ENCODE peak calls at places on chromosome 15, in six cellular contexts. N is adrenal gland; D is CD8-positive, alpha-beta T cell; R is astrocyte; M is H9; I is cardiac muscle cell. U is an unnamed sample.

GRCh38 chr15:77866186-77866585 is 211.3 kb downstream of the TBC1D2B start:
- DNase-seq in N (no peak), D (no peak), R (no peak), M (peak; percentile 20), I (no peak), U (no peak)

GRCh38 chr15:101698314-101698713 is 26.0 kb downstream of the TARS3 start:
- DNase-seq in N (no peak), D (no peak), R (no peak), M (no peak), I (no peak), U (no peak)

GRCh38 chr15:99068186-99068585 is 36.7 kb upstream of the SYNM start:
- DNase-seq in N (peak; percentile 33), D (no peak), R (no peak), M (no peak), I (no peak), U (no peak)

GRCh38 chr15:63363292-63363691 is 18.4 kb downstream of the CA12 start:
- DNase-seq in N (no peak), D (no peak), R (no peak), M (no peak), I (no peak), U (no peak)

GRCh38 chr15:27725733-27726132 is 373.4 kb downstream of the OCA2 start:
- DNase-seq in N (no peak), D (no peak), R (no peak), M (no peak), I (no peak), U (no peak)

GRCh38 chr15:60781211-60781713 is 302.3 kb upstream of the ICE2 start:
- DNase-seq in N (no peak), D (no peak), R (no peak), M (no peak), I (no peak), U (no peak)

GRCh38 chr15:84684092-84684491 is 26.1 kb upstream of the NMB start:
- DNase-seq in N (no peak), D (no peak), R (peak; percentile 57), M (no peak), I (peak; percentile 52), U (no peak)

GRCh38 chr15:61146643-61147230 is 82.4 kb downstream of the RORA start:
- DNase-seq in N (no peak), D (no peak), R (no peak), M (no peak), I (no peak), U (no peak)

GRCh38 chr15:53549697-53550315 is 209.7 kb downstream of the WDR72 start:
- DNase-seq in N (no peak), D (no peak), R (no peak), M (no peak), I (no peak), U (no peak)

GRCh38 chr15:38768970-38769369 is 204.4 kb upstream of the RASGRP1 start:
- DNase-seq in N (peak; percentile 54), D (no peak), R (peak; percentile 13), M (peak; percentile 42), I (peak; percentile 64), U (peak; percentile 18)

GRCh38 chr15:49242820-49243219 is 72.8 kb downstream of the GALK2 start:
- DNase-seq in N (no peak), D (no peak), R (peak; percentile 98), M (no peak), I (peak; percentile 89), U (no peak)

GRCh38 chr15:93180656-93181055 is 91.6 kb upstream of the RGMA start:
- DNase-seq in N (no peak), D (no peak), R (no peak), M (peak; percentile 76), I (no peak), U (no peak)

GRCh38 chr15:54579855-54580254 is 601.6 kb downstream of the UNC13C start:
- DNase-seq in N (no peak), D (no peak), R (no peak), M (no peak), I (no peak), U (no peak)

GRCh38 chr15:61921093-61921492 is 139.2 kb downstream of the VPS13C start:
- DNase-seq in N (no peak), D (no peak), R (no peak), M (no peak), I (peak; percentile 10), U (no peak)

GRCh38 chr15:51110171-51110570 is 15.5 kb upstream of the TNFAIP8L3 start:
- DNase-seq in N (no peak), D (no peak), R (no peak), M (no peak), I (no peak), U (no peak)

GRCh38 chr15:24898715-24899278 is 56.0 kb upstream of the SNRPN start:
- DNase-seq in N (no peak), D (no peak), R (no peak), M (peak; percentile 81), I (no peak), U (no peak)

GRCh38 chr15:34793071-34793470 is 2.3 kb downstream of the ACTC1 start:
- DNase-seq in N (no peak), D (no peak), R (no peak), M (no peak), I (no peak), U (no peak)

GRCh38 chr15:61530769-61531168 is 301.7 kb upstream of the RORA start:
- DNase-seq in N (no peak), D (no peak), R (no peak), M (peak; percentile 43), I (peak; percentile 10), U (no peak)

GRCh38 chr15:98226578-98226977 is 266.1 kb downstream of the ARRDC4 start:
- DNase-seq in N (no peak), D (no peak), R (no peak), M (no peak), I (no peak), U (no peak)

DNA sequence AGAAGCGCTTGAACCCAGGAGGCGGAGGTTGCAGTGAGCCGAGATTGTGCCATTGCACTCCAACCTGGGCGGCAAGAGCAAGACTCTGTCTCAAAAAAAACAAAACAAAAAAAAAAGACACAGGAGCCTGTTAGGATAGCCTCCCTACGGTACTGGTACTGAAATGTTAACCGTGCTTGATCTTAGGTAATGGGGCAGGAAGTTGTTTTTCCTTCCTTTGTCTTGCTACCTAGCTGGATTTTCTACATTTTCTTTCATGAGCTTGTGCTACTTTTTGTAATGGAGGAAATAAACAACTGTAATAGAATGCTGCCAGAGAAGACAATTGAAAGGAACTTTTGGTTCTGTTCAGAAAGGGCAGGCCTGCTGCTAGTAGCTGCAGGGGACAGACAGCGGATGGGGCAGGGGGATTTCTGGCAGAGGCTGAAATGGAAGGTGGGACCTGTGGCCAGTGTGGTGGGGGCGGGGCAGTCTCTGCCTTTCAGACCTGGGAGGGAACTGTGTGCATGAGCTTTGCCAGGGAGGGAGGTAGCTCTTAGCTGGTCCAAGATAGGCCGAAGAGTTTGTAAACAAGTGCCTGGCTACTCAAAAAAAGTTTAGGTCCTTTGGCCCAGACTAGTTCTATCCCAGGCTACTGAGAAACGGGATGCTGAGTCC is 49.0 kb upstream of the SEMA4B start:
- DNase-seq in N (no peak), D (no peak), R (no peak), M (peak; percentile 84), I (no peak), U (no peak)
- H3K27ac ChIP-seq in N (no peak overlapping the region), D (no peak overlapping the region), R (no peak overlapping the region), M (no peak overlapping the region), I (no peak overlapping the region), U (no peak overlapping the region)

DNA sequence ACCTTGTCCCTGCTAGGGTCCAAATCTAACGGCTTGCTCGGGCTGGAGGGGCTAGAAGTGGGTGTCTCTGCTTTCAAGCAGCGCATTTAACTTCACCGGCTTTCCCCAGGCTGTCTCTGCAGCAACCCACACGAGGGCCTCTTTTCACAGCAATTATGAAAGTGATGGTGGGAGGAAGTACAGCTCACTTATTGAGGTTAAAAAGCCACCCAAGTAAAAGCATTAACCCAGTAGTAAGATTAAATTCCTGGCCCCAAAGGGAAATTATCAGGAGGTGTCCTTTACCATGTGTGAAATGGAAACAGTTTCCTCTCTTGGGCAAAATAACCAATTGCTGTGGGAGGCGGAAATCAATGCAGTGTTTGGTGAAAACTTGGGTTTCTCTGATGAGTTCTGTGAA is 41.1 kb downstream of the NGRN start:
- DNase-seq in N (peak; percentile 42), D (no peak), R (no peak), M (no peak), I (no peak), U (no peak)
- H3K27ac ChIP-seq in N (no peak overlapping the region), D (no peak overlapping the region), R (no peak overlapping the region), M (no peak overlapping the region), I (no peak overlapping the region), U (no peak overlapping the region)

GRCh38 chr15:95857124-95857757 is 473.3 kb upstream of the NR2F2 start:
- DNase-seq in N (no peak), D (no peak), R (peak; percentile 70), M (no peak), I (no peak), U (no peak)

GRCh38 chr15:95853350-95853749 is 477.1 kb upstream of the NR2F2 start:
- DNase-seq in N (no peak), D (no peak), R (no peak), M (no peak), I (peak; percentile 11), U (no peak)

GRCh38 chr15:95860406-95860805 is 470.1 kb upstream of the NR2F2 start:
- DNase-seq in N (no peak), D (no peak), R (no peak), M (no peak), I (no peak), U (no peak)

GRCh38 chr15:95857758-95858157 is 472.7 kb upstream of the NR2F2 start:
- DNase-seq in N (no peak), D (no peak), R (no peak), M (no peak), I (no peak), U (no peak)
- H3K27ac ChIP-seq in N (no peak overlapping the region), D (no peak overlapping the region), R (no peak overlapping the region), M (no peak overlapping the region), I (no peak overlapping the region), U (no peak overlapping the region)

GRCh38 chr15:68583936-68584703 is 5.3 kb downstream of the CORO2B start:
- DNase-seq in N (no peak), D (no peak), R (no peak), M (no peak), I (no peak), U (no peak)

GRCh38 chr15:68587769-68588385 is 9.1 kb downstream of the CORO2B start:
- DNase-seq in N (no peak), D (no peak), R (no peak), M (no peak), I (no peak), U (no peak)

GRCh38 chr15:68585574-68586273 is 6.9 kb downstream of the CORO2B start:
- DNase-seq in N (no peak), D (no peak), R (no peak), M (no peak), I (no peak), U (no peak)

GRCh38 chr15:68584704-68585573 is 6.1 kb downstream of the CORO2B start:
- DNase-seq in N (no peak), D (no peak), R (no peak), M (no peak), I (no peak), U (no peak)

DNA sequence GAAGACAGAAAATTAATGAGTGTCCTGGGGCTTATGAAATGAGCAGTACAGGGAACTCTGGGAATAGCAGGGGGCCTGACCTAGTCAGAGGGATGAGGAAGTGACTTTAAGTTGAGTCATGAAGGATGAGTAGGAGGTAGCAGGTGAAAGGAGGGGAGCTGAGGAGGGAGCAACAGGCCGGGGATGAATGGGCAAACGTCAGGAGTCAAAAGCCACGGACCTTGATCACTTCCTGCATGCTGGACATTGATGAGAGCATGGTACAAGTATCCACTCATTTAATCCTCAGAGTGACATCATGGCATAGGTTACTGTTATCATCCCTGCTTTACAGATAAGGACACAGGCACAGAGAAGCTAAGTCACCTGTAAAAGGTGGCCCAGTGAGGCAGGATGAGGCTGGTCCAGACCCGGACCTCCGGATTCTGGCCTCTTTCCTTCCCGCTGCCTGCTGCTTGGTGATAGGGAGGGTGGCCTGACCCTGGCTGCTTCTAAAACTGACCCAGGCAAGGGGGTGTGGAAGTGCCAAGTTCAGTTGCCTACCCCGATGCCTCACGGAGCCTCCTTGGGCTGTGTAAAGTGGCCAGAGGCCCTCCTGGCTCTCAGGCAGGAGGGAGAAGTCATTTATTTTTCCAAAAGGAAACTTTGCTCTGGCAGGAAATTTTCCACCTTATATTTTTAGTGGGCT is 7.6 kb downstream of the CORO2B start:
- DNase-seq in N (no peak), D (no peak), R (peak; percentile 84), M (no peak), I (peak; percentile 25), U (no peak)
- H3K27ac ChIP-seq in N (peak overlapping the region; percentile 30), D (no peak overlapping the region), R (peak overlapping the region; percentile 67), M (no peak overlapping the region), I (no peak overlapping the region), U (no peak overlapping the region)